ENCODE peak calls at places on chromosome 3, in five cellular contexts. T is upper lobe of right lung, C is astrocyte of the spinal cord, P is heart left ventricle, O is fibroblast of lung. X is an unnamed sample.

GRCh38 chr3:59265566-59265965 is 215.7 kb upstream of the CFAP20DC start:
- DNase-seq in T (no peak), C (no peak), P (no peak), O (no peak), X (no peak)

GRCh38 chr3:32901005-32901932 is 50.2 kb upstream of the CCR4 start:
- DNase-seq in T (no peak), C (no peak), P (no peak), O (no peak), X (no peak)

GRCh38 chr3:72727207-72727606 is 121.0 kb downstream of the SHQ1 start:
- DNase-seq in T (no peak), C (no peak), P (no peak), O (no peak), X (no peak)

GRCh38 chr3:196726788-196727675 is 12.6 kb upstream of the PAK2 start:
- DNase-seq in T (no peak), C (peak), P (no peak), O (peak), X (peak)

GRCh38 chr3:14510838-14511622 is 29.1 kb downstream of the GRIP2 start:
- DNase-seq in T (peak), C (no peak), P (peak), O (no peak), X (no peak)

GRCh38 chr3:169929830-169930519 is 18.6 kb downstream of the SAMD7 start:
- DNase-seq in T (no peak), C (no peak), P (no peak), O (no peak), X (no peak)

GRCh38 chr3:42680806-42681205 is 4.5 kb upstream of the KLHL40 start:
- DNase-seq in T (peak), C (no peak), P (no peak), O (peak), X (no peak)

GRCh38 chr3:10554746-10555145 is 49.4 kb upstream of the ATP2B2 start:
- DNase-seq in T (peak), C (no peak), P (peak), O (no peak), X (no peak)

GRCh38 chr3:61250784-61251173 is 473 bp downstream of the FHIT start:
- DNase-seq in T (peak), C (no peak), P (peak), O (peak), X (peak)

GRCh38 chr3:134487406-134487805 is 1.5 kb downstream of the CEP63 start:
- DNase-seq in T (no peak), C (no peak), P (no peak), O (no peak), X (no peak)

GRCh38 chr3:32398531-32398930 is 6.9 kb downstream of the CMTM7 start:
- DNase-seq in T (peak), C (no peak), P (peak), O (no peak), X (no peak)

GRCh38 chr3:197356275-197356674 is 57.9 kb upstream of the DLG1 start:
- DNase-seq in T (peak), C (no peak), P (peak), O (peak), X (no peak)

GRCh38 chr3:140236836-140237476 is 302.0 kb downstream of the CLSTN2 start:
- DNase-seq in T (no peak), C (no peak), P (no peak), O (no peak), X (peak)

GRCh38 chr3:45553469-45553974 is 41.0 kb upstream of the LIMD1 start:
- DNase-seq in T (no peak), C (peak), P (peak), O (peak), X (peak)

GRCh38 chr3:187066228-187066995 is 72.9 kb downstream of the RPL39L start:
- DNase-seq in T (no peak), C (peak), P (no peak), O (peak), X (peak)

GRCh38 chr3:52934626-52935530 is 37.5 kb upstream of the STIMATE start:
- DNase-seq in T (no peak), C (peak), P (peak), O (peak), X (peak)

GRCh38 chr3:65412591-65412990 is 626.1 kb downstream of the MAGI1 start:
- DNase-seq in T (no peak), C (no peak), P (peak), O (no peak), X (peak)

GRCh38 chr3:64693031-64693430 is 5.2 kb upstream of the ADAMTS9 start:
- DNase-seq in T (no peak), C (no peak), P (no peak), O (no peak), X (no peak)

GRCh38 chr3:169241928-169242751 is 421.4 kb downstream of the MECOM start:
- DNase-seq in T (peak), C (peak), P (peak), O (peak), X (peak)

GRCh38 chr3:198088421-198088955 is 128.5 kb downstream of the LMLN start:
- DNase-seq in T (no peak), C (no peak), P (no peak), O (no peak), X (no peak)

GRCh38 chr3:23174426-23175039 is 28.6 kb upstream of the UBE2E2 start:
- DNase-seq in T (no peak), C (no peak), P (peak), O (peak), X (peak)

GRCh38 chr3:184563941-184564684 is 2.5 kb downstream of the EPHB3 start:
- DNase-seq in T (no peak), C (no peak), P (no peak), O (no peak), X (no peak)
- H3K4me3 ChIP-seq in T (peak), C (no peak), P (no peak), O (no peak), X (no peak)

DNA sequence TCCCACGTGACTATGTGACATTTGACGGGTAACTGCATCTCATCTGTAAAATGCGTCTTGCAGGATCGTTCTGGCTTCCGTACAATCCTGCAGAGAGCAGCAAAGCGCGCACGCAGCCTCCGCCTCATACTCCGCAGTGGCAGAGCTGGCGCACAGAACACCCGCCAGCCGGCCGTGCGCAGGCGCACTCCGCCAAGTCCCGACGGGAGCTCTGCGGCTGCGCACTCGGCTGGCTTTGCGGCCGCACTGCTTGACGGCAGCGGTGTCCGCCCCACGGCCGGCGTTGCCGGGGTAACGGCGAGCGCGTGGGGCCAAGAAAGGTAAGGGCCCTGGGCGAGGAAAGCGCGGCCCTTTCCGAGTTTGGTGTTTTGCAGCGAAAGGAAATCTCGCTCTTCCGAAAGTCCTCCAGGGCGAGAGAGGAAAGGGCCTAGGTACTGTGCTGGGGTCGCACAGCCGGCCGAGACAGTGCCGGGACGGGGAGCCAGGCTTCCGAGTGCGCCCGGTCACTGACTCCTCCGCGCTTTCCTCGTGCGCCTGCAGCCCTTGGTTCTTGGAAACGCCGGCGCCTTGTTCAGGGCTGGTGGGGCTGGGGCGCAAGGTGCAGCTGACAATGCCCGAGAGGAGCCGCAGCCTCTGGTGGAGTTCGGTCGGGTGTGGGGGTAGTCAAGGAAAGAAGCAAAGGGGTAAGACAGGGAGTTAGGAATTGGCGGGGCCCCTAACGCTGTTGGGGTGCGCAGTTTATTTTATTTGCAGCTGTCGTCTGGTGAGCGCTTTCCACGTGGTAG is at the start of gene TSEN2:
- DNase-seq in T (peak), C (peak), P (peak), O (peak), X (peak)
- TF ChIP-seq CTCF in T (peak), C (peak), P (no peak), O (peak), X (no peak)

GRCh38 chr3:125105116-125105515 is 49.3 kb upstream of the HEG1 start:
- DNase-seq in T (no peak), C (no peak), P (no peak), O (no peak), X (peak)
- H3K4me3 ChIP-seq in T (no peak), C (no peak), P (no peak), O (no peak), X (no peak)

DNA sequence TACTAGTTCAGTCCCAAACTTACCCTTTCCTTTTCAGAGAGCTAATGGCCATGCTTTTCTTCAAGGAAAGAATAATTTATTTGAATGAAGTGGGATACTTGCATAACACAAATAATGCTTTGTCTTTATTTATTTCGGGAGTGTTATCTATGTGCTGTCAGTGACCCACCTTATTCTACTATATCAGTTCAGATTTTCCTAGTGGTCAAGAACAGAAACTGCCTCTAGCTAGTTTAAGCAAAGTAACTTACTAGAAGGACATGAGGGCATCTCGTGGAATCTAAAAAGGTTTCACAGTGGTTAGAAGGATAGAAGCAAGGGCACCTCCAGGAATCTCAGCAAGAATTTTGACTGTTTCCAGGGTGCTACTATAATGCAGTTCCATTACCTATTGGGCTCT is 3.8 kb upstream of the TIMMDC1 start:
- DNase-seq in T (no peak), C (no peak), P (no peak), O (no peak), X (no peak)
- TF ChIP-seq CTCF in T (no peak), C (peak), P (no peak), O (no peak), X (no peak)

DNA sequence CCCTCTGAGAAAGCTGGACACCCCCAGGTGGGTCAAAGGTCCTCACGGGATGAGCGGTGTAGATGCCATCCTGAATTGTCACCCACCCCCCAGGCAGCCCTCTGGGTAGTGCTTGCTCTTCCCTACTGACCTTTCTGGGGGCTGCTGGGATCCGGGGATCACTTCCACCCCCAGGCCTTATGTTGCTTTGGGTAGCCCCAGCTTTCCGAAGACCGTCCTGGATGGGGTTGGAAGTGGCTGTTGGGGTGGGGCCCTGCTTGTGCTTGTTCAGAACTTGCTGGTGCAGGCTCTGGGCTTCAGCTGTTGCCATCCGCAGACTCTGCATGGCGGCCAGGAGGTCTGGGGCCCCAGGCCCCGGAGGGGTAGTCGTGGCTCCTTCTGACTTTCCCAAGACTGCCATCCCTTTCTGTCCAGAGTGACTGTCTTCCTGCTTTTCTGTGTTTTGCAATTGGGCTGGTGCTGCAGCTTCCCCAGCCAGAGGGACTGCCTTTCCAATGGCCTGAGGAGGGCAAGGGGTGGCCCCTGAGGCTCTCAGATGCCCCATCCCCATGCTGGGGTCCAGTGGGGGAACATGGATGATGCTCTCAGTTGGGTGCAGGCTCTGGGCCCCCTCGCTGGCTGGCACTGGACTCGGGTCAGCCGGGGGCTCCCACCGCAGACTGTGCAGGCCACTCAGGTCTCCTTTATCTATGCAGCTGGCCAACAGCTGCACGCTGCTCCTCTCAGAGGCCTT is 6.3 kb downstream of the XIRP1 start:
- DNase-seq in T (no peak), C (no peak), P (no peak), O (no peak), X (no peak)
- H3K4me3 ChIP-seq in T (no peak), C (no peak), P (no peak), O (no peak), X (no peak)

DNA sequence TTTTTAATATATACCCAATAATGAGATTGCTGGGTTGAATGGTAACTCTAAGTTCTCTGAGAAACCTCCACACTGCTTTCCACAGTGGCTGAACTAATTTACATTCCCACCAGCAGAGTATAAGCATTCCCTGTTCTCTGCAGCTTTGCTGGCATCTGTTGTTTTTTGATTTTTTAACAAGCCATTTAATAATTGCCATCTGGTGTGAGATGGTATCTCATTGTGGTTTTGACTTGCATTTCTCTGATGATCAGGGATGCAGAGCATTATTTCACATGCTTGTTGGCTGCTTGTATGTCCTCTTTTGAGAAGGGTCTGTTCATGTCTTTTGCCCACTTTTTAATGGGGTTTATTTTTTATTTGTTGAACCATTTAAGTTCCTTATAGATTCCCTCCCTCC is 75.0 kb upstream of the EPHB3 start:
- DNase-seq in T (no peak), C (no peak), P (no peak), O (no peak), X (no peak)
- TF ChIP-seq CTCF in T (no peak), C (no peak), P (no peak), O (no peak), X (no peak)

X was measured in cardiac fibroblast.